ENCODE peak calls at places on chromosome 21, in nine cellular contexts. B is CD8-positive, alpha-beta T cell; N is DMS79; V is Calu3; I is HT1080; G is glomerular endothelial cell; S is left colon; T is nephron progenitor cell; W is stimulated activated CD8-positive, alpha-beta memory T cell treated with anti-CD3 and anti-CD28 coated beads, Interleukin-4, amount 100 ng/mL, for 1 hour. C is an unnamed sample.

GRCh38 chr21:17612023-17612564 is 607 bp downstream of the BTG3 start:
- DNase-seq in B (no peak), G (no peak), V (peak), T (no peak), N (peak), I (no peak), S (peak), W (peak), C (no peak)

GRCh38 chr21:14480601-14481000 is 65.5 kb downstream of the SAMSN1 start:
- DNase-seq in W (no peak), V (no peak), T (no peak), B (no peak), G (no peak), N (no peak), I (no peak), S (peak), C (no peak)

GRCh38 chr21:44463716-44464115 is 8.4 kb downstream of the LRRC3 start:
- DNase-seq in G (no peak), W (no peak), S (no peak), T (peak), V (no peak), B (no peak), N (no peak), I (no peak), C (no peak)

GRCh38 chr21:27173052-27173451 is 206.2 kb upstream of the ADAMTS5 start:
- DNase-seq in W (no peak), I (no peak), S (no peak), N (no peak), T (no peak), V (no peak), B (no peak), G (no peak), C (no peak)

GRCh38 chr21:45302082-45303061 is 14.7 kb upstream of the POFUT2 start:
- DNase-seq in I (no peak), G (peak), B (peak), S (peak), N (no peak), V (no peak), T (no peak), W (no peak), C (no peak)

GRCh38 chr21:14842641-14843040 is 222.2 kb downstream of the NRIP1 start:
- DNase-seq in W (no peak), N (no peak), I (no peak), S (no peak), V (no peak), T (no peak), G (no peak), B (no peak), C (no peak)

GRCh38 chr21:45322960-45323461 is 35.3 kb upstream of the POFUT2 start:
- DNase-seq in G (no peak), I (no peak), W (no peak), B (no peak), T (no peak), N (no peak), V (no peak), S (peak), C (no peak)

GRCh38 chr21:33244082-33244780 is 14.5 kb downstream of the IFNAR2 start:
- DNase-seq in N (no peak), V (no peak), B (no peak), G (no peak), S (no peak), W (no peak), T (no peak), I (no peak), C (no peak)

GRCh38 chr21:42118901-42119300 is 47.8 kb downstream of the UMODL1 start:
- DNase-seq in V (no peak), T (no peak), I (peak), S (no peak), B (no peak), N (no peak), G (no peak), W (no peak), C (no peak)

GRCh38 chr21:35933466-35933865 is 126.9 kb downstream of the SETD4 start:
- DNase-seq in W (no peak), V (no peak), T (no peak), S (peak), B (no peak), N (no peak), G (peak), I (peak), C (peak)

GRCh38 chr21:36589352-36589971 is 109.5 kb upstream of the SIM2 start:
- DNase-seq in W (no peak), B (peak), S (peak), G (no peak), T (no peak), I (peak), N (no peak), V (peak), C (peak)

GRCh38 chr21:44450999-44451398 is 4.3 kb upstream of the LRRC3 start:
- DNase-seq in S (no peak), B (no peak), W (no peak), T (no peak), V (no peak), I (no peak), N (no peak), G (no peak), C (no peak)

GRCh38 chr21:44441581-44442265 is 13.6 kb upstream of the LRRC3 start:
- DNase-seq in B (no peak), G (no peak), T (no peak), V (no peak), S (no peak), I (no peak), N (no peak), W (no peak), C (no peak)

GRCh38 chr21:34865922-34866271 is 183.2 kb downstream of the RUNX1 start:
- DNase-seq in B (no peak), W (no peak), V (no peak), I (no peak), T (no peak), G (no peak), N (no peak), S (no peak), C (no peak)

GRCh38 chr21:42840411-42841155 is 38.8 kb downstream of the WDR4 start:
- DNase-seq in N (no peak), W (no peak), V (no peak), G (no peak), T (no peak), B (no peak), S (no peak), I (no peak), C (no peak)

GRCh38 chr21:16976132-16976666 is 536.6 kb upstream of the CXADR start:
- DNase-seq in W (no peak), V (no peak), G (no peak), S (no peak), I (no peak), B (no peak), N (peak), T (no peak), C (no peak)

GRCh38 chr21:34761758-34762330 is 93.0 kb downstream of the CLIC6 start:
- DNase-seq in N (no peak), B (no peak), G (no peak), W (no peak), V (no peak), S (no peak), T (no peak), I (no peak), C (no peak)

GRCh38 chr21:42314616-42315295 is 453 bp downstream of the TFF3 start:
- DNase-seq in T (no peak), S (peak), W (no peak), N (no peak), B (no peak), V (no peak), G (no peak), I (no peak), C (no peak)

GRCh38 chr21:34822957-34823356 is 154.2 kb downstream of the CLIC6 start:
- DNase-seq in T (no peak), W (no peak), I (peak), S (no peak), B (no peak), N (no peak), V (no peak), G (no peak), C (no peak)

GRCh38 chr21:43785134-43785533 is 4.2 kb upstream of the RRP1 start:
- DNase-seq in B (no peak), S (no peak), W (no peak), N (no peak), I (no peak), G (no peak), T (no peak), V (no peak), C (no peak)

GRCh38 chr21:45124596-45124995 is 50.2 kb downstream of the ADARB1 start:
- DNase-seq in B (no peak), W (no peak), I (no peak), T (no peak), N (no peak), S (no peak), V (no peak), G (no peak), C (no peak)

GRCh38 chr21:44589094-44589493 is 3.2 kb downstream of the KRTAP10-6 start:
- DNase-seq in S (no peak), V (no peak), N (no peak), W (no peak), T (no peak), B (no peak), I (no peak), G (no peak), C (no peak)

GRCh38 chr21:25934771-25935224 is 200.0 kb downstream of the GABPA start:
- DNase-seq in T (no peak), G (peak), N (no peak), B (no peak), S (no peak), I (peak), W (no peak), V (peak), C (peak)

GRCh38 chr21:45378258-45378966 is 26.6 kb upstream of the COL18A1 start:
- DNase-seq in S (no peak), B (no peak), I (no peak), T (no peak), N (no peak), G (no peak), W (no peak), V (no peak), C (no peak)

GRCh38 chr21:27823652-27824201 is 856.8 kb upstream of the ADAMTS5 start:
- DNase-seq in N (no peak), I (no peak), V (no peak), G (no peak), T (no peak), B (no peak), W (no peak), S (no peak), C (no peak)

GRCh38 chr21:8988696-8989095 is 1532.7 kb upstream of the TPTE start:
- DNase-seq in T (no peak), W (no peak), I (no peak), B (no peak), V (peak), G (no peak), S (no peak), N (no peak), C (no peak)

GRCh38 chr21:35332841-35333426 is 283.8 kb upstream of the RUNX1 start:
- DNase-seq in W (no peak), I (no peak), T (no peak), N (no peak), B (no peak), G (no peak), V (no peak), S (no peak), C (no peak)

GRCh38 chr21:31382060-31382459 is 38.0 kb upstream of the TIAM1 start:
- DNase-seq in S (no peak), W (no peak), V (no peak), I (no peak), G (no peak), N (no peak), T (no peak), B (no peak), C (no peak)

GRCh38 chr21:22468893-22469292 is 1470.7 kb downstream of the NCAM2 start:
- DNase-seq in I (peak), V (no peak), W (no peak), G (no peak), N (no peak), T (no peak), B (no peak), S (no peak), C (no peak)

GRCh38 chr21:45954271-45954670 is 27.3 kb upstream of the COL6A1 start:
- DNase-seq in T (no peak), I (no peak), G (no peak), N (no peak), B (no peak), W (no peak), V (no peak), S (no peak), C (no peak)

GRCh38 chr21:38434913-38435533 is 63.3 kb downstream of the ERG start:
- DNase-seq in T (no peak), G (no peak), I (peak), V (no peak), S (no peak), B (no peak), N (no peak), W (no peak), C (no peak)

GRCh38 chr21:25708467-25709065 is 26.1 kb downstream of the ATP5PF start:
- DNase-seq in I (no peak), W (peak), S (peak), T (peak), B (peak), V (peak), G (peak), N (no peak), C (no peak)

GRCh38 chr21:40386301-40386911 is 460.6 kb downstream of the DSCAM start:
- DNase-seq in G (no peak), T (peak), B (no peak), V (no peak), W (no peak), S (peak), N (no peak), I (peak), C (no peak)

GRCh38 chr21:36579898-36580297 is 100.0 kb upstream of the CLDN14 start:
- DNase-seq in I (no peak), W (no peak), V (no peak), G (no peak), N (no peak), T (no peak), S (no peak), B (no peak), C (no peak)

C was measured in pulmonary artery endothelial cell.